ENCODE peak calls at places on chromosome 17, in four cellular contexts. Q is HepG2, P is GM12878, L is K562. U is an unnamed sample.

GRCh38 chr17:38443356-38444026 is 15.2 kb downstream of the ARHGAP23 start:
- DNase-seq in Q (no peak), P (peak), L (no peak), U (no peak)

GRCh38 chr17:74271902-74272563 is 2.0 kb upstream of the DNAI2 start:
- DNase-seq in Q (no peak), P (no peak), L (no peak), U (no peak)

GRCh38 chr17:56175299-56175935 is 22.1 kb downstream of the ANKFN1 start:
- DNase-seq in Q (no peak), P (no peak), L (no peak), U (no peak)

GRCh38 chr17:79997004-79997673 is 38.5 kb downstream of the TBC1D16 start:
- DNase-seq in Q (no peak), P (peak), L (no peak), U (no peak)

GRCh38 chr17:35315283-35315682 is 58.1 kb downstream of the SLFN11 start:
- DNase-seq in Q (no peak), P (no peak), L (no peak), U (no peak)

GRCh38 chr17:67183531-67183930 is 61.5 kb downstream of the HELZ start:
- DNase-seq in Q (no peak), P (no peak), L (no peak), U (no peak)

GRCh38 chr17:49496183-49496865 is 1.2 kb downstream of the NGFR start:
- DNase-seq in Q (no peak), P (no peak), L (peak), U (peak)

GRCh38 chr17:46811978-46812583 is 6.4 kb downstream of the WNT3 start:
- DNase-seq in Q (no peak), P (no peak), L (no peak), U (no peak)

GRCh38 chr17:18026408-18026776 is 12.6 kb downstream of the ATPAF2 start:
- DNase-seq in Q (no peak), P (no peak), L (no peak), U (no peak)

GRCh38 chr17:4482338-4483011 is 16.2 kb upstream of the SPNS2 start:
- DNase-seq in Q (no peak), P (no peak), L (no peak), U (no peak)

GRCh38 chr17:54861469-54861983 is 39.1 kb upstream of the TOM1L1 start:
- DNase-seq in Q (no peak), P (no peak), L (peak), U (no peak)

GRCh38 chr17:74872313-74873035 is at the start of gene FDXR:
- DNase-seq in Q (peak), P (no peak), L (no peak), U (no peak)

GRCh38 chr17:80790981-80791742 is 200.5 kb upstream of the CHMP6 start:
- DNase-seq in Q (peak), P (no peak), L (no peak), U (no peak)

GRCh38 chr17:55699178-55699865 is 23.3 kb downstream of the TMEM100 start:
- DNase-seq in Q (no peak), P (no peak), L (no peak), U (no peak)

GRCh38 chr17:33277436-33278100 is 15.5 kb downstream of the ASIC2 start:
- DNase-seq in Q (no peak), P (no peak), L (no peak), U (no peak)

GRCh38 chr17:30824002-30824355 is 513 bp downstream of the CRLF3 start:
- DNase-seq in Q (no peak), P (no peak), L (peak), U (peak)

GRCh38 chr17:74453665-74454196 is 12.7 kb upstream of the CD300A start:
- DNase-seq in Q (no peak), P (no peak), L (peak), U (peak)

GRCh38 chr17:80101946-80102706 is 745 bp downstream of the GAA start:
- DNase-seq in Q (peak), P (no peak), L (peak), U (peak)

GRCh38 chr17:55245986-55246385 is 18.8 kb upstream of the HLF start:
- DNase-seq in Q (no peak), P (no peak), L (no peak), U (no peak)

GRCh38 chr17:76382305-76382802 is 2.1 kb upstream of the SPHK1 start:
- DNase-seq in Q (peak), P (no peak), L (peak), U (no peak)

GRCh38 chr17:35373984-35374765 is 754 bp upstream of the SLFN11 start:
- DNase-seq in Q (no peak), P (no peak), L (no peak), U (no peak)

GRCh38 chr17:76909971-76910760 is 42.0 kb downstream of the MGAT5B start:
- DNase-seq in Q (peak), P (no peak), L (peak), U (peak)

GRCh38 chr17:67801626-67802175 is 23.6 kb upstream of the BPTF start:
- DNase-seq in Q (peak), P (no peak), L (peak), U (no peak)

GRCh38 chr17:79837888-79838540 is 1.2 kb downstream of the CBX4 start:
- DNase-seq in Q (no peak), P (no peak), L (no peak), U (no peak)

GRCh38 chr17:55264273-55264639 is 504 bp upstream of the HLF start:
- DNase-seq in Q (no peak), P (no peak), L (no peak), U (no peak)

GRCh38 chr17:64388961-64389565 is 1.6 kb downstream of the PECAM1 start:
- DNase-seq in Q (no peak), P (no peak), L (no peak), U (no peak)

GRCh38 chr17:62724398-62725146 is 83.5 kb downstream of the MARCHF10 start:
- DNase-seq in Q (no peak), P (peak), L (no peak), U (no peak)

GRCh38 chr17:47987240-47987835 is 16.4 kb downstream of the CDK5RAP3 start:
- DNase-seq in Q (no peak), P (no peak), L (no peak), U (no peak)

GRCh38 chr17:78677303-78678219 is 100.4 kb upstream of the DNAH17 start:
- DNase-seq in Q (peak), P (no peak), L (no peak), U (no peak)

GRCh38 chr17:37273419-37274051 is 102.2 kb upstream of the C17orf78 start:
- DNase-seq in Q (no peak), P (no peak), L (peak), U (no peak)

GRCh38 chr17:16879686-16880085 is 92.2 kb downstream of the TNFRSF13B start:
- DNase-seq in Q (no peak), P (no peak), L (no peak), U (no peak)

GRCh38 chr17:65433592-65433991 is 127.9 kb downstream of the AXIN2 start:
- DNase-seq in Q (no peak), P (no peak), L (no peak), U (no peak)

GRCh38 chr17:8080799-8081219 is 6.7 kb downstream of the ALOX12B start:
- DNase-seq in Q (no peak), P (no peak), L (no peak), U (no peak)

GRCh38 chr17:40525294-40525693 is 23.9 kb upstream of the TNS4 start:
- DNase-seq in Q (no peak), P (no peak), L (no peak), U (no peak)

GRCh38 chr17:45170280-45170975 is 8.8 kb downstream of the HEXIM2 start:
- DNase-seq in Q (no peak), P (no peak), L (no peak), U (no peak)

GRCh38 chr17:76273435-76273921 is 8.3 kb downstream of the UBALD2 start:
- DNase-seq in Q (no peak), P (no peak), L (no peak), U (no peak)

GRCh38 chr17:47862621-47863440 is 11.9 kb upstream of the SP6 start:
- DNase-seq in Q (no peak), P (no peak), L (no peak), U (no peak)

GRCh38 chr17:12927541-12928425 is 90.0 kb downstream of the ELAC2 start:
- DNase-seq in Q (no peak), P (no peak), L (no peak), U (no peak)

DNA sequence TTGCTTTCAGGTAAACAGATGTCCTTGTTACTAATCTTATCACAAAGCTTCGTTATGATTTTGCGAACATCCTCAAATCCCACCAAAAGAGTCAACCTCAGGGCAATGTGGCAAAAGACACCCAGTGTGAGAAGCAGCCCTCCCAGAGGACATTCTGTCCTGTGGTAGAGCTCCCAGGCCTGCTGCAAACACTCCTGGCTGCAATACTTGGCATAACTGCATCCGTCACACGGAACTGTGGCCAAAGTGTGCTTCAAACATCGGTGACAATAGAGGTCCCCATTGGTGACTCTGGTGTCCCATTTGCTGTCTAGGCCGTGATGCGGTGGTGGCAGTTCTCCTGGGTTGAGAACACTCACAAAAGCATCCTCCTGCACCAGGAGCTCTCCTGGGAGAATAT is 29.5 kb downstream of the SMYD4 start:
- DNase-seq in Q (no peak), P (no peak), L (no peak), U (no peak)
- TF ChIP-seq TARDBP in Q (no peak), P (no peak), L (no peak), U (no peak)

GRCh38 chr17:29154516-29155234 is 25.5 kb downstream of the MYO18A start:
- DNase-seq in Q (no peak), P (no peak), L (no peak), U (no peak)

GRCh38 chr17:29149431-29150064 is 30.6 kb downstream of the MYO18A start:
- DNase-seq in Q (no peak), P (no peak), L (no peak), U (no peak)

GRCh38 chr17:29150191-29150590 is 30.0 kb downstream of the MYO18A start:
- DNase-seq in Q (no peak), P (no peak), L (no peak), U (no peak)

GRCh38 chr17:29148790-29149430 is 31.3 kb downstream of the MYO18A start:
- DNase-seq in Q (peak), P (peak), L (peak), U (peak)

GRCh38 chr17:29151567-29151966 is 28.6 kb downstream of the MYO18A start:
- DNase-seq in Q (peak), P (no peak), L (no peak), U (no peak)
- TF ChIP-seq TARDBP in Q (no peak), P (no peak), L (no peak), U (no peak)

DNA sequence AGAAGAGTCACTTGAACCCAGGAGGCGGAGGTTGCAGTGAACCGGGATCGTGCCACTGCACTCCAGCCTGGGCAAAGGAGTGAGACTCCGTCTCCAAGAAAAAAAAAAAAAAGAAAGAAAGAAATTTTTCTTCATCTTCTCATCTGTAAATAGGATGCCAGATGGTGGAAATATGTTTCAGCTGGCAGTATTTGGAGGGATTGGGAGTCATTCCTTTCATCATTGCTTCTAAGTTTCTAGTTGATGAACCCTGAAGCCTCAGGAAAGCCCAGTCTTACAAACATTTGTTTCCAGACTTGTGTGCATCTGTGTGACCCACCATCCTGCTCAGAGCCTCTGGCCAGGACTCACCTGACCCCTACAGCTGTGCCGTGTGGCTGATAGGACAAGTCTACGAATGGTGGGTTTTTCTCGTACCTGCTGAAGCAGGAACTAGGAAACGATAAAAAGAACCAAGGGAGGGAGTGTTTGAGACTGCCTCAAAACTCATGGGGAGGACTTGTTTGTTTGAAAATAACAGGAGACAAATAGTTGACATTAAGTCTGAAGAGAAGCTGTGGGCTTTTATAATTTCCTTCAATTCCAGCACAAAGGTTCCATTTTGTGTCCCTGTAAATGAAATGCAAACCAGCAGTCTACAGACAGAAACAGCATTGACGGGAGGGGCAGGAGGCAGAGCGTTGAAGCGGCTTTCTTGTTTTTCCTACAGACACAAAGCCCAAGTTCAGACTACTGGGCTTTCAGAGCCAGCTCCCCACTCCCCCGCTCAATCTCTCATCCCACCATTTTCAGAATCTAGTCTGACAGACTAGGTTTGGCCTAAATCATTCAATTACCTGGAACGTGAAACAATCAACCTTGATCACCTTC is 24.9 kb downstream of the CDRT4 start:
- DNase-seq in Q (no peak), P (no peak), L (no peak), U (no peak)
- TF ChIP-seq TARDBP in Q (no peak), P (no peak), L (no peak), U (no peak)

GRCh38 chr17:60745544-60745943 is 67.9 kb downstream of the BCAS3 start:
- DNase-seq in Q (no peak), P (no peak), L (no peak), U (no peak)
- TF ChIP-seq TARDBP in Q (no peak), P (no peak), L (no peak), U (no peak)

DNA sequence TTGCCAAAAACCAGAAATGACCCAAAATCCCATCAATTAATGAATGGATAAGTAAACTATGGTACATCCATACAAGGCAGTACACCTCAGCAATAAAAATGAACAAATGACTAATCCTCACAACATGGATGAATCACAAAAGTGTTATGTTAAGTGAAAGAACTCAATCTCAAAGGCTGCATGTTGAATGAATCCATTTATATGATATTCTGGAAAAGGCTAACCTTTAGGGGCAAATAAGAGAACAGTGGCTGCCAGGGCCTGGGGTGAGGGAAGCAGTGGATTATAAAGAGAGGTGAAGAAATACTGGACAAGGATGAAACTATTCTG is 46.1 kb upstream of the MSI2 start:
- DNase-seq in Q (no peak), P (no peak), L (no peak), U (no peak)
- TF ChIP-seq TARDBP in Q (no peak), P (no peak), L (no peak), U (no peak)

DNA sequence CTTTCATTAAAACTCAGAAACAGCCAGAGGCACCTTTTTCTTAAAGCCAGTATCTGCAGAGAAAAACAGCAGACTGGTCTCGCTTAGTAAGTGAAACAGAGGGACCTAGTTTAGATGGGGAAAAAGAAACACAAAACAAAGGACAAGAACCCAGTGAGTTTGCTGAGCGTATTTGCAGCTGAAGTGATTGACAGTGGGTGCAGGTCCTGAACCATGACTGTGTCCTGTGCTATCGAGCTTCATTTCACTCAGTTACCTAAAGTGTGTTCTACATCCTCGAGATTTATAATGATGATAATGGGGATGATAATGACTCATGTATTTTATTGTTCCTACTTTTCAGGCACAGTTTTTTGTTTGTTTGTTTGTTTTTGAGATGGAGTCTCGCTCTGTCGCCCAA is 31.7 kb upstream of the WFIKKN2 start:
- DNase-seq in Q (no peak), P (no peak), L (no peak), U (no peak)
- TF ChIP-seq TARDBP in Q (no peak), P (no peak), L (no peak), U (no peak)

U was measured in HEK293T.